ENCODE peak calls at places on chromosomes 5 and 9, in eight cellular contexts. One of them, this sample, is unnamed. For H3K36me3 and H3K27me3, the result is how much of the 10 kb centered on the place peaks cover.

GRCh38 chr9:127898433-127899199 is 787 bp downstream of the ST6GALNAC6 start:
- DNase-seq in mesenchymal stem cell: peak
- DNase-seq in HCT116: no peak
- DNase-seq in neuronal stem cell: no peak
- DNase-seq in body of pancreas: peak
- DNase-seq in BJ: peak
- DNase-seq in cardiac muscle cell: peak
- DNase-seq in upper lobe of left lung: no peak
- DNase-seq in this sample: peak

GRCh38 chr5:132204736-132205135 is 22.9 kb downstream of the P4HA2 start:
- DNase-seq in mesenchymal stem cell: no peak
- DNase-seq in HCT116: no peak
- DNase-seq in neuronal stem cell: no peak
- DNase-seq in body of pancreas: peak
- DNase-seq in BJ: no peak
- DNase-seq in cardiac muscle cell: no peak
- DNase-seq in upper lobe of left lung: no peak
- DNase-seq in this sample: no peak

GRCh38 chr5:6581559-6582426 is 51.1 kb downstream of the NSUN2 start:
- DNase-seq in mesenchymal stem cell: no peak
- DNase-seq in HCT116: no peak
- DNase-seq in neuronal stem cell: no peak
- DNase-seq in body of pancreas: no peak
- DNase-seq in BJ: no peak
- DNase-seq in cardiac muscle cell: no peak
- DNase-seq in upper lobe of left lung: no peak
- DNase-seq in this sample: no peak

GRCh38 chr5:38190111-38190510 is 68.2 kb upstream of the EGFLAM start:
- DNase-seq in mesenchymal stem cell: no peak
- DNase-seq in HCT116: no peak
- DNase-seq in neuronal stem cell: no peak
- DNase-seq in body of pancreas: no peak
- DNase-seq in BJ: no peak
- DNase-seq in cardiac muscle cell: no peak
- DNase-seq in upper lobe of left lung: no peak
- DNase-seq in this sample: no peak

GRCh38 chr5:147223951-147224791 is 10.7 kb upstream of the STK32A start:
- DNase-seq in mesenchymal stem cell: peak
- DNase-seq in HCT116: peak
- DNase-seq in neuronal stem cell: peak
- DNase-seq in body of pancreas: peak
- DNase-seq in BJ: peak
- DNase-seq in cardiac muscle cell: peak
- DNase-seq in upper lobe of left lung: no peak
- DNase-seq in this sample: peak

GRCh38 chr5:127031147-127031862 is 947 bp upstream of the MARCHF3 start:
- DNase-seq in mesenchymal stem cell: no peak
- DNase-seq in HCT116: no peak
- DNase-seq in neuronal stem cell: no peak
- DNase-seq in body of pancreas: peak
- DNase-seq in BJ: no peak
- DNase-seq in cardiac muscle cell: peak
- DNase-seq in upper lobe of left lung: peak
- DNase-seq in this sample: no peak

GRCh38 chr5:108945094-108945493 is 197.4 kb downstream of the FER start:
- DNase-seq in mesenchymal stem cell: no peak
- DNase-seq in HCT116: no peak
- DNase-seq in neuronal stem cell: no peak
- DNase-seq in body of pancreas: no peak
- DNase-seq in BJ: no peak
- DNase-seq in cardiac muscle cell: no peak
- DNase-seq in upper lobe of left lung: no peak
- DNase-seq in this sample: peak

GRCh38 chr9:18786196-18786595 is 246.8 kb downstream of the SAXO1 start:
- DNase-seq in mesenchymal stem cell: no peak
- DNase-seq in HCT116: no peak
- DNase-seq in neuronal stem cell: no peak
- DNase-seq in body of pancreas: no peak
- DNase-seq in BJ: no peak
- DNase-seq in cardiac muscle cell: no peak
- DNase-seq in upper lobe of left lung: no peak
- DNase-seq in this sample: no peak

GRCh38 chr5:5126444-5126843 is 13.7 kb upstream of the ADAMTS16 start:
- DNase-seq in mesenchymal stem cell: no peak
- DNase-seq in HCT116: no peak
- DNase-seq in neuronal stem cell: no peak
- DNase-seq in body of pancreas: no peak
- DNase-seq in BJ: peak
- DNase-seq in cardiac muscle cell: no peak
- DNase-seq in upper lobe of left lung: no peak
- DNase-seq in this sample: no peak

GRCh38 chr9:11702529-11702928 is 990.7 kb upstream of the TYRP1 start:
- DNase-seq in mesenchymal stem cell: no peak
- DNase-seq in HCT116: no peak
- DNase-seq in neuronal stem cell: no peak
- DNase-seq in body of pancreas: no peak
- DNase-seq in BJ: no peak
- DNase-seq in cardiac muscle cell: no peak
- DNase-seq in upper lobe of left lung: no peak
- DNase-seq in this sample: peak

GRCh38 chr5:81773574-81773973 is 22.7 kb upstream of the SSBP2 start:
- DNase-seq in mesenchymal stem cell: no peak
- DNase-seq in HCT116: no peak
- DNase-seq in neuronal stem cell: no peak
- DNase-seq in body of pancreas: no peak
- DNase-seq in BJ: no peak
- DNase-seq in cardiac muscle cell: no peak
- DNase-seq in upper lobe of left lung: no peak
- DNase-seq in this sample: no peak

GRCh38 chr9:132404228-132404881 is 2.3 kb downstream of the TTF1 start:
- DNase-seq in mesenchymal stem cell: peak
- DNase-seq in HCT116: no peak
- DNase-seq in neuronal stem cell: no peak
- DNase-seq in body of pancreas: no peak
- DNase-seq in BJ: no peak
- DNase-seq in cardiac muscle cell: no peak
- DNase-seq in upper lobe of left lung: no peak
- DNase-seq in this sample: no peak

GRCh38 chr5:136856648-136857047 is 491.3 kb upstream of the TRPC7 start:
- DNase-seq in mesenchymal stem cell: no peak
- DNase-seq in HCT116: no peak
- DNase-seq in neuronal stem cell: no peak
- DNase-seq in body of pancreas: no peak
- DNase-seq in BJ: no peak
- DNase-seq in cardiac muscle cell: no peak
- DNase-seq in upper lobe of left lung: no peak
- DNase-seq in this sample: no peak

GRCh38 chr5:96008487-96008886 is 46.8 kb upstream of the ELL2 start:
- DNase-seq in mesenchymal stem cell: no peak
- DNase-seq in HCT116: no peak
- DNase-seq in neuronal stem cell: no peak
- DNase-seq in body of pancreas: no peak
- DNase-seq in BJ: no peak
- DNase-seq in cardiac muscle cell: no peak
- DNase-seq in upper lobe of left lung: no peak
- DNase-seq in this sample: no peak

GRCh38 chr5:59115345-59115744 is 532.5 kb downstream of the RAB3C start:
- DNase-seq in mesenchymal stem cell: peak
- DNase-seq in HCT116: no peak
- DNase-seq in neuronal stem cell: no peak
- DNase-seq in body of pancreas: no peak
- DNase-seq in BJ: no peak
- DNase-seq in cardiac muscle cell: no peak
- DNase-seq in upper lobe of left lung: no peak
- DNase-seq in this sample: no peak

GRCh38 chr9:135906291-135907005 is 898 bp downstream of the CAMSAP1 start:
- DNase-seq in mesenchymal stem cell: peak
- DNase-seq in HCT116: no peak
- DNase-seq in neuronal stem cell: peak
- DNase-seq in body of pancreas: peak
- DNase-seq in BJ: no peak
- DNase-seq in cardiac muscle cell: peak
- DNase-seq in upper lobe of left lung: no peak
- DNase-seq in this sample: peak

GRCh38 chr5:110899566-110900412 is 161.0 kb downstream of the SLC25A46 start:
- DNase-seq in mesenchymal stem cell: peak
- DNase-seq in HCT116: no peak
- DNase-seq in neuronal stem cell: no peak
- DNase-seq in body of pancreas: no peak
- DNase-seq in BJ: no peak
- DNase-seq in cardiac muscle cell: no peak
- DNase-seq in upper lobe of left lung: no peak
- DNase-seq in this sample: peak

GRCh38 chr5:149420509-149421371 is 41.6 kb upstream of the IL17B start:
- DNase-seq in mesenchymal stem cell: peak
- DNase-seq in HCT116: no peak
- DNase-seq in neuronal stem cell: no peak
- DNase-seq in body of pancreas: no peak
- DNase-seq in BJ: peak
- DNase-seq in cardiac muscle cell: no peak
- DNase-seq in upper lobe of left lung: no peak
- DNase-seq in this sample: no peak

GRCh38 chr9:94168203-94169000 is 84.1 kb downstream of the PTPDC1 start:
- DNase-seq in mesenchymal stem cell: no peak
- DNase-seq in HCT116: no peak
- DNase-seq in neuronal stem cell: no peak
- DNase-seq in body of pancreas: no peak
- DNase-seq in BJ: no peak
- DNase-seq in cardiac muscle cell: no peak
- DNase-seq in upper lobe of left lung: no peak
- DNase-seq in this sample: no peak

GRCh38 chr9:94922098-94922607 is 195.7 kb downstream of the AOPEP start:
- DNase-seq in mesenchymal stem cell: peak
- DNase-seq in HCT116: no peak
- DNase-seq in neuronal stem cell: no peak
- DNase-seq in body of pancreas: peak
- DNase-seq in BJ: peak
- DNase-seq in cardiac muscle cell: no peak
- DNase-seq in upper lobe of left lung: peak
- DNase-seq in this sample: no peak

DNA sequence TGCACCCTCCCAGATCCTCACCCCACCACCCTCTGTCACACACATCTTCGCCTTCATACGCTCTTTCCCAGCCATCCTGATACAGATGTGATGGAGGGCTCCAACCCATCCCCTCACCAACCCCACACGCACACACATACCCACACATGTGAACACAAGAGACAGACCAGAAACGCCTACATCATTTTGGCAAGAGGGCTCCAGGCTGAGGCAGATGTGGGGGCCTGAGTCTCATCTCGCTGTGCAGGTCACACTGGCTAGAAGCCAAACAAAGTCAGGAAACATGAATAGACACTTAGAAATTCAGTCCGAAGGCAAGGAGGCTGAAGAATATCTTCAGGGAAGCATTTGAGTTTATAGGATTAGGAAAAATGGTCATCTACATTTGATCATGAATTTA is 6.2 kb downstream of the PRDM12 start:
- DNase-seq in mesenchymal stem cell: no peak
- DNase-seq in HCT116: no peak
- DNase-seq in neuronal stem cell: no peak
- DNase-seq in body of pancreas: no peak
- DNase-seq in BJ: no peak
- DNase-seq in cardiac muscle cell: no peak
- DNase-seq in upper lobe of left lung: no peak
- DNase-seq in this sample: no peak
- H3K36me3 ChIP-seq in mesenchymal stem cell: under half
- H3K36me3 ChIP-seq in HCT116: under half
- H3K36me3 ChIP-seq in neuronal stem cell: under half
- H3K36me3 ChIP-seq in body of pancreas: under half
- H3K36me3 ChIP-seq in BJ: under half
- H3K36me3 ChIP-seq in cardiac muscle cell: under half
- H3K36me3 ChIP-seq in upper lobe of left lung: under half
- H3K36me3 ChIP-seq in this sample: under half

GRCh38 chr5:175796536-175797499 is 74.6 kb upstream of the CPLX2 start:
- DNase-seq in mesenchymal stem cell: peak
- DNase-seq in HCT116: peak
- DNase-seq in neuronal stem cell: peak
- DNase-seq in body of pancreas: peak
- DNase-seq in BJ: peak
- DNase-seq in cardiac muscle cell: peak
- DNase-seq in upper lobe of left lung: peak
- DNase-seq in this sample: peak
- H3K4me3 ChIP-seq in mesenchymal stem cell: peak
- H3K4me3 ChIP-seq in HCT116: peak
- H3K4me3 ChIP-seq in neuronal stem cell: peak
- H3K4me3 ChIP-seq in body of pancreas: no peak
- H3K4me3 ChIP-seq in BJ: peak
- H3K4me3 ChIP-seq in cardiac muscle cell: peak
- H3K4me3 ChIP-seq in upper lobe of left lung: no peak
- H3K4me3 ChIP-seq in this sample: peak

DNA sequence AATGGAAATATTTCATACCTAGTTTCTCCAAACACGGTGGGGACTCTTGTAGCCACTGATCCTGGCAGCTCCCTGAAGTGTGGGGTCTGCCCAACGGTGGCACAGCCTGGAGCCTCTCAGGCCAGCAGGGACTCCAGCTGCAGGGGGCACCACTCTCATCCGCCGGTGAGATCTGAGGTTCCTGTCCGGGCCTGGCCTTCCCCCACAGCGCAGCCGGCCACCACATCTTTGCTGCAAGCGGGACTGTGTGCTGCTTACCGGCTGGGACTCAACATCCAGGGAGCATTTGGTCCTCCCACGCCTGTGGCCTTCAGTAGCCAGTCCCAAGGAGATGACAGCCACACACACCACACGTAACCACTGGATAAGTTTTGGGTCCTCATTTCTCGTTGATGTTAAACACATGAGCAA is 7.7 kb upstream of the NKX2-5 start:
- DNase-seq in mesenchymal stem cell: peak
- DNase-seq in HCT116: no peak
- DNase-seq in neuronal stem cell: no peak
- DNase-seq in body of pancreas: no peak
- DNase-seq in BJ: no peak
- DNase-seq in cardiac muscle cell: peak
- DNase-seq in upper lobe of left lung: no peak
- DNase-seq in this sample: no peak
- H3K27me3 ChIP-seq in mesenchymal stem cell: half or more
- H3K27me3 ChIP-seq in HCT116: under half
- H3K27me3 ChIP-seq in neuronal stem cell: half or more
- H3K27me3 ChIP-seq in body of pancreas: under half
- H3K27me3 ChIP-seq in BJ: half or more
- H3K27me3 ChIP-seq in cardiac muscle cell: under half
- H3K27me3 ChIP-seq in upper lobe of left lung: half or more
- H3K27me3 ChIP-seq in this sample: under half

GRCh38 chr9:118303216-118303615 is 599.0 kb downstream of the TLR4 start:
- DNase-seq in mesenchymal stem cell: no peak
- DNase-seq in HCT116: no peak
- DNase-seq in neuronal stem cell: no peak
- DNase-seq in body of pancreas: no peak
- DNase-seq in BJ: no peak
- DNase-seq in cardiac muscle cell: no peak
- DNase-seq in upper lobe of left lung: no peak
- DNase-seq in this sample: no peak

GRCh38 chr9:118302721-118303120 is 598.5 kb downstream of the TLR4 start:
- DNase-seq in mesenchymal stem cell: peak
- DNase-seq in HCT116: no peak
- DNase-seq in neuronal stem cell: no peak
- DNase-seq in body of pancreas: no peak
- DNase-seq in BJ: no peak
- DNase-seq in cardiac muscle cell: no peak
- DNase-seq in upper lobe of left lung: no peak
- DNase-seq in this sample: no peak

GRCh38 chr9:118305371-118305770 is 601.2 kb downstream of the TLR4 start:
- DNase-seq in mesenchymal stem cell: no peak
- DNase-seq in HCT116: no peak
- DNase-seq in neuronal stem cell: no peak
- DNase-seq in body of pancreas: peak
- DNase-seq in BJ: no peak
- DNase-seq in cardiac muscle cell: no peak
- DNase-seq in upper lobe of left lung: no peak
- DNase-seq in this sample: no peak

GRCh38 chr9:118306773-118307172 is 602.6 kb downstream of the TLR4 start:
- DNase-seq in mesenchymal stem cell: peak
- DNase-seq in HCT116: no peak
- DNase-seq in neuronal stem cell: no peak
- DNase-seq in body of pancreas: no peak
- DNase-seq in BJ: no peak
- DNase-seq in cardiac muscle cell: no peak
- DNase-seq in upper lobe of left lung: no peak
- DNase-seq in this sample: no peak
- H3K36me3 ChIP-seq in mesenchymal stem cell: under half
- H3K36me3 ChIP-seq in HCT116: under half
- H3K36me3 ChIP-seq in neuronal stem cell: under half
- H3K36me3 ChIP-seq in body of pancreas: under half
- H3K36me3 ChIP-seq in BJ: under half
- H3K36me3 ChIP-seq in cardiac muscle cell: under half
- H3K36me3 ChIP-seq in upper lobe of left lung: under half
- H3K36me3 ChIP-seq in this sample: under half

This sample was measured in HAP-1.